ENCODE peak calls at places on chromosomes 5 and 9, in seven cellular contexts. O, S, A, V, F, B and J are unnamed samples.

GRCh38 chr5:151096001-151096373 is 15.2 kb upstream of the TNIP1 start:
- DNase-seq in O (no peak), S (no peak), B (no peak), A (no peak), F (no peak), V (no peak), J (no peak)

GRCh38 chr5:80134879-80135278 is 99.7 kb downstream of the THBS4 start:
- DNase-seq in V (no peak), A (no peak), O (no peak), S (no peak), B (no peak), F (no peak), J (no peak)

GRCh38 chr5:93601433-93602175 is 18.6 kb downstream of the NR2F1 start:
- DNase-seq in B (no peak), A (no peak), O (no peak), V (no peak), S (peak; percentile 91), F (no peak), J (no peak)

GRCh38 chr9:38337706-38338264 is 54.7 kb upstream of the ALDH1B1 start:
- DNase-seq in F (no peak), V (no peak), S (no peak), O (no peak), B (no peak), A (no peak), J (no peak)

GRCh38 chr5:169650701-169651331 is 13.7 kb downstream of the DOCK2 start:
- DNase-seq in S (peak; percentile 91), B (no peak), O (no peak), V (no peak), F (no peak), A (no peak), J (peak; percentile 72)

GRCh38 chr5:6723122-6723885 is 10.1 kb downstream of the TENT4A start:
- DNase-seq in F (no peak), V (no peak), O (no peak), A (no peak), S (no peak), B (no peak), J (no peak)

GRCh38 chr9:134335490-134336173 is 9.4 kb downstream of the RXRA start:
- DNase-seq in O (no peak), B (no peak), F (no peak), V (no peak), A (no peak), S (no peak), J (no peak)

GRCh38 chr9:83281306-83282255 is 218.6 kb upstream of the RASEF start:
- DNase-seq in F (no peak), S (no peak), O (no peak), A (peak; percentile 58), V (peak; percentile 29), B (no peak), J (peak; percentile 30)

GRCh38 chr9:15231788-15232635 is 75.0 kb downstream of the TTC39B start:
- DNase-seq in S (no peak), A (no peak), F (no peak), B (peak; percentile 52), O (peak; percentile 64), V (no peak), J (no peak)

GRCh38 chr9:86281577-86282076 is 711 bp downstream of the ISCA1 start:
- DNase-seq in O (peak; percentile 72), S (no peak), V (no peak), F (no peak), A (peak; percentile 81), B (no peak), J (no peak)

GRCh38 chr5:87574106-87574505 is 161.4 kb upstream of the CCNH start:
- DNase-seq in A (no peak), O (no peak), S (no peak), F (no peak), B (no peak), V (no peak), J (no peak)

GRCh38 chr9:97992219-97992618 is 9.1 kb downstream of the ANP32B start:
- DNase-seq in A (no peak), O (no peak), F (no peak), B (no peak), V (no peak), S (no peak), J (no peak)

GRCh38 chr5:32680183-32680582 is 30.9 kb upstream of the NPR3 start:
- DNase-seq in S (no peak), A (no peak), O (no peak), B (no peak), V (no peak), F (no peak), J (no peak)

GRCh38 chr9:90847971-90848370 is 46.4 kb downstream of the SYK start:
- DNase-seq in S (no peak), V (no peak), B (no peak), F (no peak), O (no peak), A (no peak), J (no peak)

GRCh38 chr5:175728885-175729828 is 71.3 kb downstream of the HRH2 start:
- DNase-seq in S (no peak), B (peak; percentile 31), A (no peak), O (peak; percentile 71), V (no peak), F (no peak), J (peak; percentile 4)

GRCh38 chr9:135671591-135672041 is 8.5 kb downstream of the LCN9 start:
- DNase-seq in F (no peak), O (peak; percentile 87), B (peak; percentile 39), V (no peak), S (no peak), A (no peak), J (no peak)

GRCh38 chr9:33287087-33287490 is 3.2 kb upstream of the NFX1 start:
- DNase-seq in A (no peak), F (peak; percentile 29), B (no peak), O (peak; percentile 45), S (peak; percentile 75), V (peak; percentile 36), J (peak; percentile 58)

DNA sequence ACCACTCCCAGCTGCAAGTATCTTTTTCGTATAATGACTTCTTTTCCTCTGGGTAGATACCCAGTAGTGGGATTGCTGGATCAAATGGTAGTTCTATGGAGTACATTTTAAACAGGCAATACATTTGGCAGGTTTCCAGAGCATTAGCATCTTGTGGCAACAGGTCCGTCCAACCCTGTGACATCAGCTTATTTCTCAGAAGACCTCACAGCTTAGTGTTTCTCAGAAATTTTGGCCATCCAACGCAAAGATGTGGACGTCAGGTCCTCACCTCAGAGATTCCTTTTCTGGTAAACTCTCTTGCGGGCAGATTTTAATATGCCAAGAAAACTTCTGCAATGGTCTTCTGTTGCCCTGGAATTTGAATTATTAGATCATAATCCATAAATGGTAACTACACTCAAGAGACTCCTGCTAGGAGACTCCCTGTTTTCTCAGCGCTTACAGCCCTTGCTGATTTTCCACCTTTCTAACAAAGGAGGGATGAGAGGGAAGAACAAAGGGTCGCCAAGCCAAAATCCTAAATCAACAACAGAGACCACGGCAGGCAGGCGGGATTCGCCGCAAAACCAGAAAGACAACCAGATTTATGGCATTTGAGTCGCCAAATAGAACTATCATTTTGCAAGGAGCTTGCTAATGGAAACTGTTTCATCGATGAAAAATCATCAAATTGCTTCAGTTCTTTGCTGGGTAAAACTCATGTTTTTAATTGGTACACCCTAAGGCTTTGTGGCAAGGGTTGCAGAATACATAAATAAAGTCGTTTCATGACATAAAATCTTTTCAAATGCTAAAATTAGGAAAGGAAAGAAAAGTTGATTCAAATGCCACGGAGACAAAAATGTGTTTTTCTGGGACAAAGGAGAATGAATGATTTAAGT is 34.1 kb upstream of the PLPP1 start:
- DNase-seq in F (no peak), A (no peak), O (no peak), S (no peak), B (no peak), V (no peak), J (no peak)
- H3K27ac ChIP-seq in F (no peak overlapping the region), A (no peak overlapping the region), O (no peak overlapping the region), S (no peak overlapping the region), B (no peak overlapping the region), V (peak overlapping the region; percentile 77), J (no peak overlapping the region)

DNA sequence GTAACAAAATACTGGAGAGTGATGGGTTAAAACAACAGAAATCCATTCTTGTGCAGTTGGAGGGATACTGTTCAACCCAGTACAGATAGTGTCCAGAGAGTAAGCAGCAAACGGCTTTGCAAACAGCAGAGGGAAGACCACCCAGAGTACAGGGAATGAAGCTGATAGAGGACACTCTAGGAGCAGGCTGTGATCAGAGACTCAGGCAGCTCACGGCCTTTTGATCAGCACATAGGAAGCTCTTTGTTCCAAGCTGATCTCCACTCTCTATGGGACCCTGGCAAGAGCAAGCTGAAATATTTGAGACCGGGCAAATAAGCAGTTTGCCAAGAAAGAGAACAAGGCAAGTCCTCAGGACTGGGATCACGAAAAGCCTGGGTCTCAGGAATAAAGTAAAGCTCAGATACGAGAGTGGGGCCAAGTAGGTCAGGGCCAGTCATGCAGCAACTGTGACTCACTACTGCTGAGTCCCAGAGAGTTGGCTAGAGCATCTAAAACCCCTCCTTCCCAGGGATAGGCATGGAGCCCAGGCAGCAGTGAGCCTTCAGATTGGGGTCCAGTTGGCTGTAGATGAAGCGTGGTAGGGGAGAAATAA is 52.4 kb downstream of the MELK start:
- DNase-seq in V (peak; percentile 18), F (no peak), A (peak; percentile 41), B (no peak), S (peak; percentile 90), O (no peak), J (peak; percentile 76)
- H3K27ac ChIP-seq in V (no peak overlapping the region), F (no peak overlapping the region), A (no peak overlapping the region), B (no peak overlapping the region), S (peak overlapping the region; percentile 63), O (no peak overlapping the region), J (peak overlapping the region; percentile 28)

GRCh38 chr9:36315283-36315682 is 57.0 kb upstream of the GNE start:
- DNase-seq in B (no peak), F (no peak), S (no peak), A (no peak), V (no peak), O (no peak), J (no peak)

GRCh38 chr9:36314740-36315139 is 56.5 kb upstream of the GNE start:
- DNase-seq in A (no peak), O (no peak), V (no peak), B (no peak), F (no peak), S (no peak), J (no peak)

GRCh38 chr9:36317766-36318165 is 59.5 kb upstream of the GNE start:
- DNase-seq in V (peak; percentile 27), O (no peak), F (peak; percentile 89), S (no peak), A (peak; percentile 41), B (no peak), J (no peak)

GRCh38 chr9:36316629-36317317 is 58.5 kb upstream of the GNE start:
- DNase-seq in F (no peak), A (no peak), S (no peak), V (no peak), O (no peak), B (no peak), J (peak; percentile 18)

DNA sequence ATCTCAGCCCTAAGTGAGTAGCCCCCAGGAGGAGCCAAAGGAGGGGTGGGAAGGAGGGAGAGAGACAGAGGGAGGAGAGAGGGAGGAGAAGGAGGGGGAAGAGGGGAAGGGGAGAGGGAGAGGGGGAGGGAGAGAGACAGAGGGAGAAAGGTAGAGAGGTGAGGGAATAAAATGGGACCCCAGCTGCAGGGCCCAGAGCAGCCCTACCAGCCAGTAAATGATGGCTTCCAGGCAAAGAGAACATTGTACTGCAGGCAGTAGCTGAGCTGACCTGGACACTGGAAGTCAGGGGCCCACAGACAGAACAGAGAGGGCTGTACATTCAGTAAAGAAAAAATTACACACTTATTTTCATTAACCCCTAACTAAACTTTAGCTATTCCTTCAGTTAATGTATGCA is 57.8 kb upstream of the GNE start:
- DNase-seq in O (no peak), F (no peak), V (no peak), A (no peak), B (no peak), S (no peak), J (no peak)
- H3K27ac ChIP-seq in O (no peak overlapping the region), F (no peak overlapping the region), V (no peak overlapping the region), A (no peak overlapping the region), B (no peak overlapping the region), S (no peak overlapping the region), J (no peak overlapping the region)

GRCh38 chr5:140647042-140647341 is 438 bp downstream of the NDUFA2 start:
- DNase-seq in O (no peak), A (no peak), F (no peak), V (no peak), S (no peak), B (no peak), J (no peak)
- H3K27ac ChIP-seq in O (no peak overlapping the region), A (peak overlapping the region; percentile 84), F (no peak overlapping the region), V (peak overlapping the region; percentile 94), S (peak overlapping the region; percentile 25), B (no peak overlapping the region), J (peak overlapping the region; percentile 43)